ENCODE peak calls at places on chromosomes 16 and 17, in six cellular contexts. W is stimulated activated CD8-positive, alpha-beta memory T cell treated with anti-CD3 and anti-CD28 coated beads, Interleukin-15, amount 100 ng/mL, for 24 hours; O is GM19239; B is hippocampal formation; U is amniotic stem cell; Q is activated CD4-positive, alpha-beta T cell treated with anti-CD3 and anti-CD28 coated beads, Interleukin-2, amount 50 U/mL, for 1 hour. R is an unnamed sample.

GRCh38 chr17:34081269-34081668 is 173.8 kb upstream of the CCL2 start:
- DNase-seq in Q (no peak), W (no peak), U (no peak), O (no peak), B (no peak), R (peak; percentile 7)

GRCh38 chr16:75027520-75028300 is 28.9 kb downstream of the ZNRF1 start:
- DNase-seq in U (no peak), Q (no peak), O (no peak), B (no peak), W (no peak), R (no peak)

GRCh38 chr17:77810536-77810935 is 148.0 kb upstream of the TNRC6C start:
- DNase-seq in B (no peak), U (no peak), W (no peak), Q (no peak), O (no peak), R (no peak)

GRCh38 chr17:40707720-40708119 is 4.2 kb upstream of the KRT24 start:
- DNase-seq in U (no peak), W (no peak), B (no peak), O (no peak), Q (no peak), R (no peak)

GRCh38 chr17:48615212-48615962 is at the start of gene HOXB8:
- DNase-seq in O (no peak), W (no peak), B (no peak), Q (no peak), U (no peak), R (no peak)

GRCh38 chr17:79620207-79621038 is 9.6 kb upstream of the RBFOX3 start:
- DNase-seq in W (no peak), B (no peak), O (no peak), Q (no peak), U (no peak), R (no peak)

GRCh38 chr17:45935710-45936509 is 41.6 kb downstream of the MAPT start:
- DNase-seq in W (no peak), O (no peak), Q (no peak), U (no peak), B (no peak), R (no peak)

GRCh38 chr17:17661834-17662233 is 19.4 kb upstream of the RAI1 start:
- DNase-seq in B (no peak), Q (no peak), W (no peak), O (no peak), U (no peak), R (no peak)

GRCh38 chr17:40069751-40070643 is 7.2 kb downstream of the THRA start:
- DNase-seq in B (no peak), O (no peak), Q (peak; percentile 34), U (no peak), W (no peak), R (no peak)

GRCh38 chr17:45070809-45071208 is 9.7 kb downstream of the NMT1 start:
- DNase-seq in U (no peak), B (no peak), O (no peak), W (no peak), Q (no peak), R (no peak)

GRCh38 chr16:57534337-57534880 is 2.0 kb downstream of the CCDC102A start:
- DNase-seq in W (no peak), U (no peak), B (no peak), Q (no peak), O (no peak), R (no peak)

GRCh38 chr17:72176516-72176851 is 55.7 kb downstream of the SOX9 start:
- DNase-seq in Q (no peak), W (no peak), O (no peak), B (no peak), U (no peak), R (no peak)

GRCh38 chr17:7041607-7042506 is 2.0 kb downstream of the SLC16A11 start:
- DNase-seq in U (no peak), B (no peak), W (no peak), Q (no peak), O (no peak), R (no peak)

GRCh38 chr16:68778551-68779231 is 41.6 kb downstream of the CDH1 start:
- DNase-seq in W (no peak), O (no peak), U (no peak), Q (no peak), B (no peak), R (no peak)

GRCh38 chr17:49817993-49818392 is 29.5 kb downstream of the KAT7 start:
- DNase-seq in Q (peak; percentile 36), U (no peak), W (no peak), O (no peak), B (no peak), R (no peak)

GRCh38 chr16:89012622-89012995 is 35.6 kb upstream of the CBFA2T3 start:
- DNase-seq in Q (no peak), W (no peak), B (no peak), O (no peak), U (no peak), R (no peak)

GRCh38 chr16:11256657-11257130 is 690 bp upstream of the SOCS1 start:
- DNase-seq in O (no peak), Q (peak; percentile 16), U (peak; percentile 9), W (no peak), B (no peak), R (no peak)

GRCh38 chr17:38885728-38886642 is 16.1 kb downstream of the LASP1 start:
- DNase-seq in O (no peak), W (no peak), B (peak; percentile 50), Q (no peak), U (no peak), R (no peak)

GRCh38 chr16:4945560-4946502 is 8.9 kb upstream of the PPL start:
- DNase-seq in U (no peak), B (no peak), O (no peak), W (no peak), Q (no peak), R (no peak)

GRCh38 chr17:6248061-6248460 is 177.9 kb downstream of the WSCD1 start:
- DNase-seq in O (no peak), W (no peak), U (no peak), Q (no peak), B (no peak), R (no peak)

GRCh38 chr17:17129466-17129865 is 76.7 kb downstream of the PLD6 start:
- DNase-seq in B (no peak), O (no peak), W (no peak), Q (no peak), U (no peak), R (no peak)

GRCh38 chr17:79955961-79956735 is 79.5 kb downstream of the TBC1D16 start:
- DNase-seq in U (no peak), Q (no peak), O (no peak), W (no peak), B (no peak), R (no peak)

GRCh38 chr16:7182510-7183109 is 150.0 kb upstream of the RBFOX1 start:
- DNase-seq in Q (no peak), B (no peak), O (no peak), U (no peak), W (no peak), R (no peak)

GRCh38 chr16:87274808-87275207 is 42.4 kb downstream of the C16orf95 start:
- DNase-seq in O (no peak), B (no peak), U (no peak), Q (no peak), W (no peak), R (no peak)

GRCh38 chr16:15782573-15783365 is 74.1 kb downstream of the MYH11 start:
- DNase-seq in W (no peak), O (no peak), Q (no peak), U (no peak), B (no peak), R (no peak)

GRCh38 chr17:27384261-27384701 is 72.0 kb upstream of the KSR1 start:
- DNase-seq in Q (no peak), B (peak; percentile 19), O (no peak), W (no peak), U (peak; percentile 89), R (no peak)

GRCh38 chr16:1936945-1937479 is 6.0 kb downstream of the MSRB1 start:
- DNase-seq in O (no peak), Q (no peak), U (no peak), W (no peak), B (no peak), R (no peak)

GRCh38 chr16:21274172-21274726 is 3.8 kb downstream of the CRYM start:
- DNase-seq in O (no peak), Q (no peak), U (no peak), B (no peak), W (no peak), R (no peak)

GRCh38 chr17:6690641-6691040 is 22.5 kb downstream of the SLC13A5 start:
- DNase-seq in W (no peak), O (no peak), B (no peak), Q (no peak), U (no peak), R (no peak)

GRCh38 chr16:73196670-73197069 is 148.7 kb upstream of the ZFHX3 start:
- DNase-seq in W (no peak), Q (peak; percentile 12), B (peak; percentile 13), U (no peak), O (peak; percentile 49), R (peak; percentile 36)

GRCh38 chr17:74513987-74514631 is 17.2 kb downstream of the CD300LB start:
- DNase-seq in U (no peak), B (no peak), W (no peak), O (no peak), Q (peak; percentile 17), R (no peak)

GRCh38 chr16:7376227-7376626 is 43.6 kb downstream of the RBFOX1 start:
- DNase-seq in U (no peak), B (no peak), Q (no peak), W (no peak), O (no peak), R (no peak)

GRCh38 chr17:72343911-72344310 is 223.1 kb downstream of the SOX9 start:
- DNase-seq in O (no peak), B (no peak), Q (no peak), U (no peak), W (no peak), R (no peak)

GRCh38 chr17:62653831-62654829 is 26.7 kb downstream of the MRC2 start:
- DNase-seq in B (no peak), O (no peak), W (no peak), U (no peak), Q (no peak), R (no peak)

GRCh38 chr17:79075433-79075805 is 795 bp downstream of the ENGASE start:
- DNase-seq in W (no peak), U (no peak), Q (no peak), O (no peak), B (no peak), R (peak; percentile 25)

GRCh38 chr17:40678902-40679522 is 14.0 kb upstream of the KRT222 start:
- DNase-seq in Q (no peak), B (no peak), U (no peak), O (no peak), W (no peak), R (no peak)

GRCh38 chr17:6632530-6632929 is 8.0 kb downstream of the KIAA0753 start:
- DNase-seq in U (no peak), Q (no peak), O (no peak), W (no peak), B (no peak), R (no peak)

GRCh38 chr16:10181196-10182162 is 749 bp downstream of the GRIN2A start:
- DNase-seq in W (peak; percentile 13), U (no peak), O (peak; percentile 70), Q (no peak), B (peak; percentile 53), R (peak; percentile 77)

GRCh38 chr16:88568710-88569613 is 1.2 kb upstream of the ZC3H18 start:
- DNase-seq in Q (no peak), B (no peak), U (no peak), O (no peak), W (no peak), R (no peak)

GRCh38 chr16:66205287-66206167 is 161.0 kb upstream of the CDH5 start:
- DNase-seq in U (no peak), O (no peak), Q (no peak), B (no peak), W (no peak), R (no peak)

R was measured in GM12891.